ENCODE peak calls at places on chromosome 7, in eight cellular contexts. D is pancreas; L is esophagus squamous epithelium; E is stomach; Z is GM06990; Q is CD8-positive, alpha-beta T cell; X is CD8-positive, alpha-beta memory T cell; J is effector memory CD4-positive, alpha-beta T cell. S is an unnamed sample.

GRCh38 chr7:33901847-33902246 is 3.5 kb upstream of the BMPER start:
- DNase-seq in E (no peak), J (no peak), D (no peak), Z (no peak), L (no peak), X (no peak), Q (no peak), S (no peak)

GRCh38 chr7:55309040-55309991 is 55.8 kb upstream of the LANCL2 start:
- DNase-seq in Q (peak; percentile 29), D (no peak), L (no peak), E (peak; percentile 31), Z (peak; percentile 83), X (peak; percentile 0), J (peak; percentile 29), S (no peak)

GRCh38 chr7:50729962-50730361 is 52.7 kb downstream of the GRB10 start:
- DNase-seq in X (no peak), E (no peak), Q (no peak), Z (no peak), L (no peak), D (no peak), J (no peak), S (no peak)

GRCh38 chr7:92836489-92837213 is at the start of gene CDK6:
- DNase-seq in E (peak; percentile 71), J (peak; percentile 53), X (peak; percentile 59), L (no peak), Z (peak; percentile 78), Q (peak; percentile 48), D (peak; percentile 61), S (no peak)

GRCh38 chr7:55071411-55072188 is 52.8 kb downstream of the EGFR start:
- DNase-seq in J (no peak), Z (no peak), D (no peak), Q (no peak), E (no peak), X (no peak), L (no peak), S (no peak)

GRCh38 chr7:151243411-151244155 is 4.9 kb downstream of the SMARCD3 start:
- DNase-seq in J (peak; percentile 53), D (peak; percentile 35), E (no peak), X (peak; percentile 63), L (no peak), Q (no peak), Z (no peak), S (no peak)

GRCh38 chr7:105320896-105321295 is 67.8 kb downstream of the SRPK2 start:
- DNase-seq in D (no peak), Z (no peak), X (no peak), L (no peak), Q (no peak), E (no peak), J (no peak), S (no peak)

GRCh38 chr7:151503902-151504714 is 15.6 kb downstream of the RHEB start:
- DNase-seq in X (no peak), Q (no peak), L (no peak), J (no peak), Z (no peak), E (no peak), D (peak; percentile 68), S (no peak)

GRCh38 chr7:116173051-116174028 is 37.0 kb upstream of the TES start:
- DNase-seq in E (no peak), J (peak; percentile 10), L (no peak), Q (no peak), D (no peak), X (peak; percentile 52), Z (peak; percentile 42), S (no peak)

GRCh38 chr7:44375926-44376342 is 50.5 kb upstream of the CAMK2B start:
- DNase-seq in L (no peak), D (no peak), J (no peak), Z (no peak), Q (no peak), X (no peak), E (no peak), S (no peak)

GRCh38 chr7:107813524-107813923 is 10.5 kb upstream of the SLC26A3 start:
- DNase-seq in Q (no peak), D (no peak), J (no peak), X (no peak), Z (no peak), L (no peak), E (no peak), S (no peak)

GRCh38 chr7:26078437-26079362 is 73.3 kb upstream of the NFE2L3 start:
- DNase-seq in X (peak; percentile 77), L (peak; percentile 51), J (peak; percentile 64), Z (peak; percentile 83), Q (peak; percentile 76), E (peak; percentile 65), D (peak; percentile 36), S (no peak)

GRCh38 chr7:9645756-9646155 is 1212.3 kb downstream of the NXPH1 start:
- DNase-seq in E (no peak), D (no peak), Q (no peak), L (no peak), J (no peak), X (no peak), Z (no peak), S (no peak)

GRCh38 chr7:49295136-49295535 is 370.8 kb downstream of the CDC14C start:
- DNase-seq in X (no peak), L (no peak), E (no peak), Q (no peak), D (no peak), J (no peak), Z (no peak), S (no peak)

GRCh38 chr7:104054362-104054761 is 64.9 kb upstream of the RELN start:
- DNase-seq in Z (no peak), J (no peak), Q (no peak), D (no peak), E (no peak), L (no peak), X (no peak), S (no peak)

GRCh38 chr7:76165973-76166403 is 35.7 kb upstream of the SRRM3 start:
- DNase-seq in Z (no peak), D (no peak), L (no peak), E (no peak), X (no peak), Q (no peak), J (no peak), S (no peak)

GRCh38 chr7:143511593-143512047 is 33.9 kb downstream of the TAS2R41 start:
- DNase-seq in E (no peak), X (no peak), Q (no peak), D (no peak), L (no peak), Z (peak; percentile 1), J (no peak), S (no peak)

GRCh38 chr7:150381785-150382122 is 2.6 kb downstream of the ZNF775 start:
- DNase-seq in D (no peak), Z (no peak), E (no peak), Q (no peak), X (no peak), L (no peak), J (no peak), S (no peak)

GRCh38 chr7:129218514-129219036 is 6.3 kb upstream of the AHCYL2 start:
- DNase-seq in E (peak; percentile 89), X (peak; percentile 78), J (peak; percentile 71), D (peak; percentile 87), Z (peak; percentile 47), Q (peak; percentile 72), L (no peak), S (peak; percentile 38)

GRCh38 chr7:42952328-42952727 is 20.2 kb downstream of the MRPL32 start:
- DNase-seq in D (no peak), E (no peak), J (no peak), Z (no peak), X (no peak), Q (no peak), L (no peak), S (no peak)

GRCh38 chr7:114303301-114303700 is 111.3 kb upstream of the FOXP2 start:
- DNase-seq in E (no peak), X (no peak), Z (no peak), D (no peak), Q (no peak), J (no peak), L (no peak), S (no peak)

GRCh38 chr7:155732275-155732674 is 80.0 kb downstream of the SHH start:
- DNase-seq in Z (no peak), L (no peak), D (no peak), J (no peak), X (no peak), E (no peak), Q (no peak), S (no peak)
- H3K36me3 ChIP-seq in Z (peaks cover 8% of the 10 kb centered on the region), L (peaks cover 54% of the 10 kb centered on the region), D (no peaks in the 10 kb centered on the region), J (peaks cover 12% of the 10 kb centered on the region), X (peaks cover 10% of the 10 kb centered on the region), E (peaks cover 47% of the 10 kb centered on the region), Q (peaks cover 9% of the 10 kb centered on the region), S (no peaks in the 10 kb centered on the region)

GRCh38 chr7:572013-572667 is 52.5 kb upstream of the PDGFA start:
- DNase-seq in E (no peak), J (no peak), D (no peak), L (no peak), Z (no peak), Q (no peak), X (no peak), S (no peak)
- H3K27me3 ChIP-seq in E (no peaks in the 10 kb centered on the region), J (no peaks in the 10 kb centered on the region), D (no peaks in the 10 kb centered on the region), L (no peaks in the 10 kb centered on the region), Z (no peaks in the 10 kb centered on the region), Q (no peaks in the 10 kb centered on the region), X (no peaks in the 10 kb centered on the region), S (no peaks in the 10 kb centered on the region)

DNA sequence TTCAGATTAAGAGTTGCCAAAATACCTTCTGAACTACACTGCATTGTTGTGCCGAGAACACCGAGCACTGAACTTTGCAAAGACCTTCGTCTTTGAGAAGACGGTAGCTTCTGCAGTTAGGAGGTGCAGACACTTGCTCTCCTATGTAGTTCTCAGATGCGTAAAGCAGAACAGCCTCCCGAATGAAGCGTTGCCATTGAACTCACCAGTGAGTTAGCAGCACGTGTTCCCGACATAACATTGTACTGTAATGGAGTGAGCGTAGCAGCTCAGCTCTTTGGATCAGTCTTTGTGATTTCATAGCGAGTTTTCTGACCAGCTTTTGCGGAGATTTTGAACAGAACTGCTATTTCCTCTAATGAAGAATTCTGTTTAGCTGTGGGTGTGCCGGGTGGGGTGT is 45.0 kb downstream of the DAGLB start:
- DNase-seq in Z (no peak), E (no peak), D (no peak), X (no peak), L (no peak), J (no peak), Q (no peak), S (no peak)
- H3K36me3 ChIP-seq in Z (peaks cover 20% of the 10 kb centered on the region), E (peaks cover 89% of the 10 kb centered on the region), D (peaks cover 10% of the 10 kb centered on the region), X (peaks cover 24% of the 10 kb centered on the region), L (peaks cover 82% of the 10 kb centered on the region), J (peaks cover 54% of the 10 kb centered on the region), Q (peaks cover 35% of the 10 kb centered on the region), S (peaks cover 42% of the 10 kb centered on the region)

DNA sequence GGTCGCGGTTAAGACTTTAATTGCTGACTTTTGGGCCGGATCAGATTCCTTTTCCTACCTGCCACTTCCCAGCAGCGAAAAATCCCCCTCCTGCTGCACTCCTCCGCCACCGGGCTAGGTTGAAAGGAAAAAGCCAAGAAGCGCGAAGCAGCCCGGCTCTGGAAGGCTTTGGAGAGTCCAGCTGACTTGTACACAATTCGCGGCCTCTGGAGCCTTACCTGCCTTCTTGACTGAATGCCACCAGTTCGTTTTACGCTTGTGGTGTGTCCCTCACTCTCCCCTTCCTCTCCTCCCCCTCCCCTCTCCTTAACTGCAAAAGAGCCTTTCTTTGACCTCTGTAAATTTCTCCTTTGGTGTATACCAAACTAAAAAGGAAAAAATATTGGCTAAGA is 2.7 kb upstream of the FEZF1 start:
- DNase-seq in Q (no peak), J (no peak), Z (no peak), L (no peak), D (no peak), E (no peak), X (no peak), S (no peak)
- H3K27me3 ChIP-seq in Q (peaks cover 2% of the 10 kb centered on the region), J (peaks cover 27% of the 10 kb centered on the region), Z (no peaks in the 10 kb centered on the region), L (peaks cover 38% of the 10 kb centered on the region), D (peaks cover 21% of the 10 kb centered on the region), E (peaks cover 48% of the 10 kb centered on the region), X (peaks cover 17% of the 10 kb centered on the region), S (peaks cover 80% of the 10 kb centered on the region)

GRCh38 chr7:6399351-6399750 is 48.4 kb downstream of the DAGLB start:
- DNase-seq in Q (no peak), L (no peak), J (no peak), X (no peak), E (no peak), D (no peak), Z (no peak), S (no peak)
- H3K36me3 ChIP-seq in Q (peaks cover 28% of the 10 kb centered on the region), L (peaks cover 69% of the 10 kb centered on the region), J (peaks cover 50% of the 10 kb centered on the region), X (peaks cover 24% of the 10 kb centered on the region), E (peaks cover 64% of the 10 kb centered on the region), D (peaks cover 10% of the 10 kb centered on the region), Z (peaks cover 14% of the 10 kb centered on the region), S (peaks cover 16% of the 10 kb centered on the region)